ENCODE peak calls at places on chromosomes 5 and 9, in nine cellular contexts. One of them, this sample, is unnamed.

GRCh38 chr9:15889555-15889954 is 336.7 kb downstream of the CCDC171 start:
- DNase-seq in adrenal gland: no peak
- DNase-seq in GM12892: no peak
- DNase-seq in spleen: no peak
- DNase-seq in A549: no peak
- DNase-seq in heart left ventricle: no peak
- DNase-seq in breast epithelium: no peak
- DNase-seq in H1: no peak
- DNase-seq in sigmoid colon: no peak
- DNase-seq in this sample: no peak

GRCh38 chr9:27184556-27185351 is 75.7 kb downstream of the TEK start:
- DNase-seq in sigmoid colon: no peak
- DNase-seq in A549: no peak
- DNase-seq in H1: no peak
- DNase-seq in adrenal gland: no peak
- DNase-seq in spleen: no peak
- DNase-seq in GM12892: no peak
- DNase-seq in heart left ventricle: no peak
- DNase-seq in breast epithelium: no peak
- DNase-seq in this sample: no peak

GRCh38 chr9:99103909-99104458 is 929 bp upstream of the TGFBR1 start:
- DNase-seq in spleen: peak; percentile 83
- DNase-seq in H1: peak; percentile 63
- DNase-seq in breast epithelium: peak; percentile 35
- DNase-seq in sigmoid colon: no peak
- DNase-seq in heart left ventricle: no peak
- DNase-seq in A549: no peak
- DNase-seq in GM12892: no peak
- DNase-seq in adrenal gland: no peak
- DNase-seq in this sample: peak; percentile 55

GRCh38 chr5:82404382-82404945 is 126.3 kb upstream of the RPS23 start:
- DNase-seq in heart left ventricle: no peak
- DNase-seq in H1: no peak
- DNase-seq in breast epithelium: no peak
- DNase-seq in GM12892: no peak
- DNase-seq in sigmoid colon: no peak
- DNase-seq in spleen: no peak
- DNase-seq in adrenal gland: no peak
- DNase-seq in A549: no peak
- DNase-seq in this sample: no peak

GRCh38 chr5:41094871-41095270 is 23.7 kb upstream of the MROH2B start:
- DNase-seq in adrenal gland: no peak
- DNase-seq in spleen: no peak
- DNase-seq in heart left ventricle: no peak
- DNase-seq in H1: no peak
- DNase-seq in sigmoid colon: no peak
- DNase-seq in GM12892: no peak
- DNase-seq in A549: peak; percentile 9
- DNase-seq in breast epithelium: no peak
- DNase-seq in this sample: no peak

GRCh38 chr5:33198816-33199215 is 241.9 kb upstream of the TARS1 start:
- DNase-seq in GM12892: no peak
- DNase-seq in spleen: no peak
- DNase-seq in breast epithelium: no peak
- DNase-seq in H1: no peak
- DNase-seq in A549: no peak
- DNase-seq in adrenal gland: no peak
- DNase-seq in sigmoid colon: no peak
- DNase-seq in heart left ventricle: no peak
- DNase-seq in this sample: no peak

GRCh38 chr5:162299793-162300192 is 232.2 kb downstream of the GABRG2 start:
- DNase-seq in A549: no peak
- DNase-seq in spleen: no peak
- DNase-seq in sigmoid colon: no peak
- DNase-seq in adrenal gland: no peak
- DNase-seq in H1: no peak
- DNase-seq in GM12892: no peak
- DNase-seq in heart left ventricle: no peak
- DNase-seq in breast epithelium: no peak
- DNase-seq in this sample: no peak

GRCh38 chr5:66718374-66718977 is 122.3 kb downstream of the MAST4 start:
- DNase-seq in breast epithelium: no peak
- DNase-seq in spleen: no peak
- DNase-seq in GM12892: no peak
- DNase-seq in A549: no peak
- DNase-seq in heart left ventricle: no peak
- DNase-seq in H1: no peak
- DNase-seq in sigmoid colon: no peak
- DNase-seq in adrenal gland: no peak
- DNase-seq in this sample: no peak

GRCh38 chr9:98603821-98604383 is 104.8 kb downstream of the GABBR2 start:
- DNase-seq in spleen: peak; percentile 51
- DNase-seq in A549: no peak
- DNase-seq in breast epithelium: no peak
- DNase-seq in H1: no peak
- DNase-seq in adrenal gland: no peak
- DNase-seq in GM12892: no peak
- DNase-seq in sigmoid colon: no peak
- DNase-seq in heart left ventricle: no peak
- DNase-seq in this sample: no peak

GRCh38 chr5:9467199-9468069 is 78.4 kb downstream of the SEMA5A start:
- DNase-seq in sigmoid colon: no peak
- DNase-seq in A549: no peak
- DNase-seq in heart left ventricle: no peak
- DNase-seq in adrenal gland: no peak
- DNase-seq in breast epithelium: peak; percentile 86
- DNase-seq in spleen: no peak
- DNase-seq in GM12892: no peak
- DNase-seq in H1: no peak
- DNase-seq in this sample: no peak

GRCh38 chr9:5800969-5801738 is 31.8 kb downstream of the ERMP1 start:
- DNase-seq in adrenal gland: no peak
- DNase-seq in spleen: no peak
- DNase-seq in A549: no peak
- DNase-seq in heart left ventricle: no peak
- DNase-seq in breast epithelium: no peak
- DNase-seq in GM12892: no peak
- DNase-seq in H1: no peak
- DNase-seq in sigmoid colon: no peak
- DNase-seq in this sample: no peak

GRCh38 chr5:82018462-82018861 is 46.6 kb downstream of the ATG10 start:
- DNase-seq in sigmoid colon: no peak
- DNase-seq in adrenal gland: no peak
- DNase-seq in breast epithelium: no peak
- DNase-seq in spleen: no peak
- DNase-seq in heart left ventricle: no peak
- DNase-seq in GM12892: no peak
- DNase-seq in H1: no peak
- DNase-seq in A549: no peak
- DNase-seq in this sample: no peak

GRCh38 chr5:93622240-93622885 is 39.3 kb downstream of the NR2F1 start:
- DNase-seq in breast epithelium: no peak
- DNase-seq in heart left ventricle: no peak
- DNase-seq in adrenal gland: no peak
- DNase-seq in spleen: no peak
- DNase-seq in H1: no peak
- DNase-seq in sigmoid colon: no peak
- DNase-seq in A549: no peak
- DNase-seq in GM12892: no peak
- DNase-seq in this sample: peak; percentile 30

GRCh38 chr9:125635888-125636287 is 71.1 kb downstream of the MAPKAP1 start:
- DNase-seq in heart left ventricle: no peak
- DNase-seq in A549: no peak
- DNase-seq in sigmoid colon: no peak
- DNase-seq in H1: no peak
- DNase-seq in GM12892: no peak
- DNase-seq in spleen: no peak
- DNase-seq in adrenal gland: no peak
- DNase-seq in breast epithelium: no peak
- DNase-seq in this sample: no peak

GRCh38 chr5:16855475-16855874 is 80.6 kb downstream of the MYO10 start:
- DNase-seq in adrenal gland: peak; percentile 22
- DNase-seq in breast epithelium: no peak
- DNase-seq in A549: no peak
- DNase-seq in sigmoid colon: no peak
- DNase-seq in spleen: no peak
- DNase-seq in H1: no peak
- DNase-seq in GM12892: no peak
- DNase-seq in heart left ventricle: no peak
- DNase-seq in this sample: peak; percentile 26

GRCh38 chr9:124694394-124695279 is 76.5 kb downstream of the NR6A1 start:
- DNase-seq in sigmoid colon: no peak
- DNase-seq in H1: no peak
- DNase-seq in adrenal gland: no peak
- DNase-seq in breast epithelium: no peak
- DNase-seq in A549: no peak
- DNase-seq in GM12892: no peak
- DNase-seq in heart left ventricle: no peak
- DNase-seq in spleen: no peak
- DNase-seq in this sample: no peak

GRCh38 chr5:68447121-68447520 is 231.6 kb downstream of the PIK3R1 start:
- DNase-seq in A549: no peak
- DNase-seq in sigmoid colon: no peak
- DNase-seq in breast epithelium: no peak
- DNase-seq in GM12892: no peak
- DNase-seq in adrenal gland: no peak
- DNase-seq in H1: no peak
- DNase-seq in spleen: no peak
- DNase-seq in heart left ventricle: no peak
- DNase-seq in this sample: no peak

GRCh38 chr9:96050048-96050875 is 174.8 kb downstream of the ERCC6L2 start:
- DNase-seq in breast epithelium: no peak
- DNase-seq in GM12892: no peak
- DNase-seq in A549: no peak
- DNase-seq in sigmoid colon: no peak
- DNase-seq in H1: no peak
- DNase-seq in adrenal gland: no peak
- DNase-seq in heart left ventricle: no peak
- DNase-seq in spleen: peak; percentile 54
- DNase-seq in this sample: no peak

GRCh38 chr9:107422189-107422802 is 67.3 kb downstream of the KLF4 start:
- DNase-seq in A549: peak; percentile 58
- DNase-seq in GM12892: no peak
- DNase-seq in breast epithelium: peak; percentile 42
- DNase-seq in H1: peak; percentile 84
- DNase-seq in adrenal gland: peak; percentile 71
- DNase-seq in spleen: peak; percentile 78
- DNase-seq in sigmoid colon: peak; percentile 75
- DNase-seq in heart left ventricle: peak; percentile 72
- DNase-seq in this sample: peak; percentile 37

GRCh38 chr9:107423540-107423939 is 66.0 kb downstream of the KLF4 start:
- DNase-seq in H1: no peak
- DNase-seq in spleen: no peak
- DNase-seq in adrenal gland: no peak
- DNase-seq in GM12892: no peak
- DNase-seq in sigmoid colon: no peak
- DNase-seq in heart left ventricle: no peak
- DNase-seq in breast epithelium: no peak
- DNase-seq in A549: no peak
- DNase-seq in this sample: no peak

GRCh38 chr9:107426126-107426525 is 63.4 kb downstream of the KLF4 start:
- DNase-seq in adrenal gland: no peak
- DNase-seq in A549: no peak
- DNase-seq in H1: no peak
- DNase-seq in sigmoid colon: no peak
- DNase-seq in breast epithelium: no peak
- DNase-seq in GM12892: no peak
- DNase-seq in heart left ventricle: no peak
- DNase-seq in spleen: no peak
- DNase-seq in this sample: no peak

GRCh38 chr9:107430071-107430470 is 59.5 kb downstream of the KLF4 start:
- DNase-seq in GM12892: no peak
- DNase-seq in adrenal gland: no peak
- DNase-seq in sigmoid colon: no peak
- DNase-seq in heart left ventricle: no peak
- DNase-seq in H1: no peak
- DNase-seq in breast epithelium: no peak
- DNase-seq in A549: no peak
- DNase-seq in spleen: no peak
- DNase-seq in this sample: no peak

GRCh38 chr9:107425110-107426025 is 64.2 kb downstream of the KLF4 start:
- DNase-seq in H1: peak; percentile 95
- DNase-seq in spleen: peak; percentile 88
- DNase-seq in GM12892: peak; percentile 25
- DNase-seq in sigmoid colon: peak; percentile 95
- DNase-seq in adrenal gland: peak; percentile 55
- DNase-seq in breast epithelium: peak; percentile 83
- DNase-seq in A549: peak; percentile 48
- DNase-seq in heart left ventricle: peak; percentile 84
- DNase-seq in this sample: peak; percentile 78
- TF ChIP-seq POLR2A in H1: no peak
- TF ChIP-seq POLR2A in spleen: no peak
- TF ChIP-seq POLR2A in GM12892: no peak
- TF ChIP-seq POLR2A in sigmoid colon: no peak
- TF ChIP-seq POLR2A in adrenal gland: no peak
- TF ChIP-seq POLR2A in breast epithelium: no peak
- TF ChIP-seq POLR2A in A549: no peak
- TF ChIP-seq POLR2A in heart left ventricle: no peak
- TF ChIP-seq POLR2A in this sample: peak; percentile 20

GRCh38 chr9:33044162-33044673 is 19.1 kb downstream of the DNAJA1 start:
- DNase-seq in GM12892: peak; percentile 63
- DNase-seq in H1: peak; percentile 83
- DNase-seq in heart left ventricle: peak; percentile 89
- DNase-seq in spleen: peak; percentile 93
- DNase-seq in breast epithelium: peak; percentile 79
- DNase-seq in A549: peak; percentile 87
- DNase-seq in sigmoid colon: peak; percentile 95
- DNase-seq in adrenal gland: peak; percentile 83
- DNase-seq in this sample: peak; percentile 83
- TF ChIP-seq POLR2A in GM12892: peak; percentile 86
- TF ChIP-seq POLR2A in H1: peak; percentile 13
- TF ChIP-seq POLR2A in heart left ventricle: no peak
- TF ChIP-seq POLR2A in spleen: no peak
- TF ChIP-seq POLR2A in breast epithelium: no peak
- TF ChIP-seq POLR2A in A549: peak; percentile 37
- TF ChIP-seq POLR2A in sigmoid colon: peak; percentile 18
- TF ChIP-seq POLR2A in adrenal gland: peak; percentile 53
- TF ChIP-seq POLR2A in this sample: no peak

DNA sequence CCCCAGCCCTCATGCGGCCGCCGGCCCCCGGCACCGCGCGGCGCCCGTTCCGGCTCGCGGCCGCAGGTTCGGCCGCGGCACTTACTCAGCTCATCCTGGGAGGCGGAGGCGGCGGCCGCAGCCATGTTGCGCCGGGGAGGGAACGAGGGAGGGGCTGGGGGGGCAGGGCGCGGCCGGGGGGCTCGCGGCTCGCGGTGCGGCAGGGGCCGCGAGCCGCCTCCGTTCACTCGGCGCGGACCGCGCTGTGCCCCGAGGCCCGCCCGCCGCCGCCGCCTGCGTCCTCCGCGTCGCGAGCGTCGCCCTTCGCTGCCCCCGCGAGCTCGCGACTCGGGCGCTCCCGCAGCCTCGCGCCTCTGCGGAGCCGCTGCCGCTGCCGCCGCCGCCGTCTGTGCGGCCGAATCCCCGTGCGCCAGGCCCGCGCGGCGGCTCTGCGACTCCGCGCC is 743 bp downstream of the ECPAS start:
- DNase-seq in spleen: no peak
- DNase-seq in A549: no peak
- DNase-seq in heart left ventricle: peak; percentile 77
- DNase-seq in H1: no peak
- DNase-seq in GM12892: peak; percentile 53
- DNase-seq in adrenal gland: peak; percentile 57
- DNase-seq in breast epithelium: no peak
- DNase-seq in sigmoid colon: no peak
- DNase-seq in this sample: peak; percentile 31
- TF ChIP-seq POLR2A in spleen: no peak
- TF ChIP-seq POLR2A in A549: no peak
- TF ChIP-seq POLR2A in heart left ventricle: no peak
- TF ChIP-seq POLR2A in H1: no peak
- TF ChIP-seq POLR2A in GM12892: no peak
- TF ChIP-seq POLR2A in adrenal gland: no peak
- TF ChIP-seq POLR2A in breast epithelium: no peak
- TF ChIP-seq POLR2A in sigmoid colon: no peak
- TF ChIP-seq POLR2A in this sample: no peak

GRCh38 chr5:143200781-143201398 is 202.6 kb downstream of the NR3C1 start:
- DNase-seq in heart left ventricle: no peak
- DNase-seq in GM12892: no peak
- DNase-seq in A549: no peak
- DNase-seq in spleen: no peak
- DNase-seq in breast epithelium: no peak
- DNase-seq in adrenal gland: peak; percentile 55
- DNase-seq in sigmoid colon: no peak
- DNase-seq in H1: no peak
- DNase-seq in this sample: no peak
- TF ChIP-seq POLR2A in heart left ventricle: no peak
- TF ChIP-seq POLR2A in GM12892: no peak
- TF ChIP-seq POLR2A in A549: no peak
- TF ChIP-seq POLR2A in spleen: no peak
- TF ChIP-seq POLR2A in breast epithelium: no peak
- TF ChIP-seq POLR2A in adrenal gland: no peak
- TF ChIP-seq POLR2A in sigmoid colon: no peak
- TF ChIP-seq POLR2A in H1: no peak
- TF ChIP-seq POLR2A in this sample: no peak